ENCODE peak calls at places on chromosomes 11 and 22, in seven cellular contexts. T, M, X, G, S, R and U are unnamed samples.

GRCh38 chr22:50190182-50190951 is 4.7 kb downstream of the TRABD start:
- DNase-seq in R (peak), T (peak), G (no peak), S (peak), M (peak), X (peak), U (peak)

GRCh38 chr22:42154293-42154692 is 23.7 kb upstream of the CYP2D6 start:
- DNase-seq in S (no peak), M (no peak), G (no peak), R (no peak), T (no peak), X (no peak), U (no peak)

GRCh38 chr22:40322061-40322460 is 24.2 kb upstream of the ADSL start:
- DNase-seq in G (no peak), S (no peak), T (peak), R (peak), M (no peak), X (no peak), U (no peak)

GRCh38 chr22:27764722-27765236 is 36.8 kb downstream of the MN1 start:
- DNase-seq in X (no peak), R (no peak), T (no peak), G (no peak), S (no peak), M (no peak), U (no peak)

GRCh38 chr11:20337526-20338154 is 25.9 kb upstream of the HTATIP2 start:
- DNase-seq in X (peak), S (peak), G (peak), R (peak), M (no peak), T (peak), U (peak)

GRCh38 chr11:71279916-71280645 is 27.7 kb upstream of the SHANK2 start:
- DNase-seq in T (no peak), M (no peak), G (no peak), R (no peak), X (no peak), S (no peak), U (no peak)

GRCh38 chr11:65036931-65037330 is 4.1 kb upstream of the SAC3D1 start:
- DNase-seq in X (no peak), R (no peak), T (no peak), G (no peak), M (peak), S (no peak), U (no peak)

GRCh38 chr11:18540207-18541009 is 13.7 kb upstream of the TSG101 start:
- DNase-seq in R (peak), S (peak), X (peak), T (peak), G (no peak), M (no peak), U (peak)

GRCh38 chr11:121298770-121299169 is 6.2 kb downstream of the SC5D start:
- DNase-seq in X (no peak), T (no peak), R (peak), G (no peak), M (no peak), S (no peak), U (no peak)

GRCh38 chr11:76234704-76235232 is 28.5 kb upstream of the WNT11 start:
- DNase-seq in G (no peak), S (no peak), T (no peak), R (no peak), M (no peak), X (peak), U (no peak)

GRCh38 chr22:48157676-48158075 is 1395.2 kb downstream of the TBC1D22A start:
- DNase-seq in X (no peak), M (no peak), S (no peak), R (no peak), G (no peak), T (no peak), U (no peak)

GRCh38 chr22:19810381-19811141 is 44.1 kb downstream of the GNB1L start:
- DNase-seq in X (no peak), M (peak), R (peak), S (no peak), T (peak), G (no peak), U (no peak)

GRCh38 chr22:27311666-27312566 is 489.6 kb downstream of the MN1 start:
- DNase-seq in G (no peak), S (no peak), R (peak), X (no peak), T (no peak), M (no peak), U (no peak)

GRCh38 chr11:42253156-42253555 is 793.7 kb upstream of the LRRC4C start:
- DNase-seq in M (no peak), S (no peak), R (no peak), T (no peak), G (no peak), X (no peak), U (no peak)

GRCh38 chr22:43011079-43011478 is 3.9 kb downstream of the PACSIN2 start:
- DNase-seq in M (peak), G (no peak), S (no peak), R (no peak), T (no peak), X (no peak), U (no peak)

GRCh38 chr22:38401336-38402084 is 53.5 kb downstream of the KCNJ4 start:
- DNase-seq in T (no peak), R (no peak), S (no peak), X (no peak), G (no peak), M (no peak), U (no peak)

GRCh38 chr22:17085277-17086091 is 684 bp downstream of the IL17RA start:
- DNase-seq in S (no peak), R (peak), G (no peak), X (peak), M (peak), T (no peak), U (peak)

GRCh38 chr11:106091480-106092123 is 14.1 kb downstream of the AASDHPPT start:
- DNase-seq in R (peak), G (no peak), X (peak), S (peak), M (no peak), T (peak), U (peak)

GRCh38 chr11:96648991-96649390 is 259.2 kb downstream of the JRKL start:
- DNase-seq in R (no peak), X (no peak), M (no peak), G (no peak), T (no peak), S (no peak), U (no peak)

GRCh38 chr11:85751738-85752137 is 59.2 kb downstream of the SYTL2 start:
- DNase-seq in G (no peak), S (no peak), R (no peak), T (no peak), M (no peak), X (no peak), U (no peak)

GRCh38 chr22:49670610-49671330 is 156.9 kb downstream of the BRD1 start:
- DNase-seq in R (no peak), M (no peak), S (no peak), X (no peak), T (no peak), G (peak), U (no peak)

GRCh38 chr11:94629741-94630140 is 62.6 kb downstream of the PIWIL4 start:
- DNase-seq in X (no peak), M (no peak), G (no peak), R (no peak), T (no peak), S (no peak), U (no peak)

GRCh38 chr11:120738516-120739046 is 227.0 kb downstream of the GRIK4 start:
- DNase-seq in M (no peak), T (no peak), G (no peak), X (no peak), R (no peak), S (no peak), U (no peak)

GRCh38 chr11:111762981-111763643 is 3.1 kb downstream of the PPP2R1B start:
- DNase-seq in S (no peak), M (no peak), T (peak), G (no peak), R (peak), X (no peak), U (no peak)

GRCh38 chr22:49334976-49335375 is 492.7 kb downstream of the BRD1 start:
- DNase-seq in G (no peak), R (no peak), S (no peak), T (no peak), X (no peak), M (no peak), U (no peak)

GRCh38 chr22:22201185-22201924 is 43.2 kb upstream of the VPREB1 start:
- DNase-seq in X (peak), S (peak), M (peak), R (peak), T (no peak), G (no peak), U (peak)

GRCh38 chr11:65186701-65187100 is 5.0 kb downstream of the CAPN1 start:
- DNase-seq in X (no peak), G (no peak), S (no peak), R (no peak), M (no peak), T (no peak), U (no peak)

GRCh38 chr22:36977401-36977861 is 41.8 kb downstream of the TST start:
- DNase-seq in S (peak), X (peak), M (peak), G (peak), R (peak), T (peak), U (no peak)

GRCh38 chr11:74642912-74643311 is 50.5 kb downstream of the POLD3 start:
- DNase-seq in R (no peak), M (no peak), S (no peak), X (no peak), T (no peak), G (no peak), U (no peak)

DNA sequence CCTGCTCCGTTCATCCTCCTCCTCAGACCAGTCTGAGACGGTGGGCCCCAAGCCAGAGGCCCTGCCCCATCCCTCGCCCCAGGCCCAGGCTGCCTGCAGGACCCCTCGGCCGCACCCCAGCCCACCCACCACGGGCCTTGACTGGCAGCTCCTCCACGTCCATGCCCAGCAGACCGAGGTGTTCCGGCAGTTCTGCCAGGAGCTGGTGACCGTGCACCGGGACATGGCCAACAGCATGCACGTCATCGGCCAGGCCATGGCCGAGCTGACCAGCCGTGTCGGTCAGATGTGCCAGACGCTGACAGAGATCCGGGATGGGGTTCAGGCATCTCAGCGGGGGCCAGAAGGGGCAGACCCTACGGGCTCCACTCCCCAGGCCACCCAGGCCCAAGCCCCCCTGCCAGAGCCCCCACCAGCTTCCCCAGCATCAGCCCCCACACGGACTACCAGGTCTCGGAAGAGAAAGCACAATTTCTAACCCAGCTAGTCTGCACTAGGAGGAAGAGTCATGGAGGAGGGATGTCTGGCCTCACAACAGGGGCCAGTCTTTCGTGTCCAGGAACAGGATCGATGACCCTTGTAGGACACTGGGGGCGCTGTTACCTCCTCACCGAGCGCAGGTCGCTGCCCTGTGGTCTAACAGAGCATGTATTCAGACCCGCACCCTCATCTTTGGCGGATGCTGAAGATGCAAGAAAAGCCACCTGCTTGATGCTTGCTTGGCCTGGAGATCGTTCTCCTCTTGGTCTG is 66.3 kb downstream of the PRDM11 start:
- DNase-seq in R (no peak), T (no peak), S (no peak), G (no peak), M (no peak), X (no peak), U (no peak)
- TF ChIP-seq CTCF in R (peak), T (no peak), S (no peak), G (no peak), M (no peak), X (no peak), U (no peak)

GRCh38 chr22:21052715-21053459 is 7.1 kb downstream of the LRRC74B start:
- DNase-seq in S (no peak), X (no peak), G (no peak), T (no peak), R (no peak), M (no peak), U (no peak)
- TF ChIP-seq CTCF in S (no peak), X (no peak), G (no peak), T (no peak), R (no peak), M (no peak), U (no peak)

GRCh38 chr11:78415338-78415737 is 2.3 kb downstream of the GAB2 start:
- DNase-seq in M (no peak), X (peak), T (no peak), G (no peak), R (no peak), S (no peak), U (no peak)

GRCh38 chr11:78417888-78418583 is 416 bp upstream of the GAB2 start:
- DNase-seq in M (peak), S (peak), X (peak), T (peak), G (peak), R (peak), U (peak)

GRCh38 chr11:78417175-78417887 is at the start of gene GAB2:
- DNase-seq in M (peak), X (no peak), G (no peak), S (no peak), T (no peak), R (no peak), U (no peak)

GRCh38 chr11:78414321-78415051 is 3.1 kb downstream of the GAB2 start:
- DNase-seq in T (peak), M (no peak), X (no peak), G (no peak), R (peak), S (peak), U (peak)

GRCh38 chr11:78416285-78417174 is 1.1 kb downstream of the GAB2 start:
- DNase-seq in M (peak), R (peak), S (peak), G (peak), T (peak), X (peak), U (peak)
- TF ChIP-seq CTCF in M (no peak), R (peak), S (peak), G (peak), T (peak), X (peak), U (peak)

GRCh38 chr22:31040542-31041398 is 40.3 kb upstream of the SMTN start:
- DNase-seq in R (no peak), X (no peak), S (no peak), T (no peak), G (no peak), M (no peak), U (no peak)

GRCh38 chr22:31039393-31039792 is 41.7 kb upstream of the SMTN start:
- DNase-seq in M (peak), X (no peak), T (no peak), R (peak), G (no peak), S (peak), U (no peak)

GRCh38 chr22:31038686-31039085 is 42.4 kb upstream of the SMTN start:
- DNase-seq in G (no peak), R (no peak), X (no peak), M (no peak), S (no peak), T (no peak), U (no peak)

DNA sequence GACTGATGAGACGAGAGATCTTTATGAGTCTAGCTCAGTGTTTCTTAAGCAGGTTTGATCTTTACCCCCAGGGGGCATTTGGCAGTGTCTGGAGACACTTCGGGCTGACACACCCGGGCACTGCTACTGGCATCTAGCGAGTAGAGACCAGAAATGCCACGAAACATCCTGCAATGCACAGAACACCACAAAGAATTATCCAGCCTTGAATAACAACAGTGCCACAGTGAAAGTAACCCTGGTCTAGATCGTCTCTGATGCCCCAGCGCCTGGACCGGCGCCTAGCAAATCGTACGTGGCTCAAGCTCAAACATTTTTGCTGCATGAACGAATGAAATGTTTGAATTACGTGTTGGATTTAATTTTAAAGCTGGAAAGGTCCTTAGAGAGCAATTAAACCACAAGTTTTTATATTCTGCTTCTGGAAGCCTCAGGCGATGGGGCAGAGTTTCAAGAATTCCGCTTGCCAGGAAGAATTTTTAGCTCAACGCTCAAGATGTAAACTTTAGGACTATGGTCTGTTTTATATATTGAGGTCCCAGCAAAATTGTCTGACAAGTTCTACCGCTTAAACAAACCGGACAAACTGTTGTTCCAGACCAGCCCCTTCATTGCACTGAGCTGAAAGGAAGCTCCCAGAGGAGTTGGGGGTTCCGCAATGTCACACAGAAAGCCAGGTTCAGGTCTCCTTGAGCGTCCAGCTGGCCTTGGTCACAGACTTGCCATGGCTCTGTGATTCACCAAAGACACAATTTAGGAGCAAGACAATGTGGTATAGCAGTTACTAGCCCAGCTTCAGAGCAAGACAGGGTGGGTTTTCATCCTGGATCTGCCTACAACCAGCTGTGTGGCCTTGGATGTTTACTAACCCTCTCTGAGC is 44.2 kb upstream of the SMTN start:
- DNase-seq in M (no peak), R (no peak), G (no peak), T (no peak), S (peak), X (no peak), U (peak)
- TF ChIP-seq CTCF in M (no peak), R (no peak), G (no peak), T (no peak), S (peak), X (no peak), U (no peak)

DNA sequence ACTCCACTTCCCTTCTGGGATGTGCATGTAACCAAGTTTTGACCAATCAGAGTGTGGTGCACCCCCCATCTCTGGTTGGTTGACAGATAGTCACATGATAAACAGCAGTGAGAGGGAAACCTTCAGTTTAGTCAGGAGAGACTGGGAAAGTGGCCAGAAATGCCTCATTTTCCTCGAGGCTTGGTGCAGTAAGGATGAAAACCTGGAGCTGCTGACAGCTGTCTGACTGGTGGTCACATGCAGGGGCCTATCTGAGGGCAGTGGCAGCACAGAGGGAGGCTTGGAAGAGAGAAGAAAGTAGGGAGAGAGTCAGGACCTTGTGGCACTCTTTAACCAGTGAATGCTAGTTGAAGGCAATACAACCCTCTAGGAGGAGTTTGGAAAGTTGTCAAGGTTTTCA is 67.2 kb upstream of the GRK3 start:
- DNase-seq in T (peak), S (no peak), R (peak), G (no peak), X (no peak), M (no peak), U (peak)
- TF ChIP-seq CTCF in T (no peak), S (no peak), R (no peak), G (no peak), X (no peak), M (no peak), U (no peak)

GRCh38 chr11:127071606-127072005 is 71.0 kb upstream of the KIRREL3 start:
- DNase-seq in G (no peak), R (no peak), T (no peak), X (no peak), M (no peak), S (no peak), U (no peak)

GRCh38 chr11:127070808-127071207 is 70.2 kb upstream of the KIRREL3 start:
- DNase-seq in R (no peak), X (no peak), T (no peak), M (no peak), G (no peak), S (no peak), U (no peak)

GRCh38 chr11:127073621-127074020 is 73.1 kb upstream of the KIRREL3 start:
- DNase-seq in G (no peak), R (no peak), S (no peak), T (no peak), X (peak), M (no peak), U (no peak)

DNA sequence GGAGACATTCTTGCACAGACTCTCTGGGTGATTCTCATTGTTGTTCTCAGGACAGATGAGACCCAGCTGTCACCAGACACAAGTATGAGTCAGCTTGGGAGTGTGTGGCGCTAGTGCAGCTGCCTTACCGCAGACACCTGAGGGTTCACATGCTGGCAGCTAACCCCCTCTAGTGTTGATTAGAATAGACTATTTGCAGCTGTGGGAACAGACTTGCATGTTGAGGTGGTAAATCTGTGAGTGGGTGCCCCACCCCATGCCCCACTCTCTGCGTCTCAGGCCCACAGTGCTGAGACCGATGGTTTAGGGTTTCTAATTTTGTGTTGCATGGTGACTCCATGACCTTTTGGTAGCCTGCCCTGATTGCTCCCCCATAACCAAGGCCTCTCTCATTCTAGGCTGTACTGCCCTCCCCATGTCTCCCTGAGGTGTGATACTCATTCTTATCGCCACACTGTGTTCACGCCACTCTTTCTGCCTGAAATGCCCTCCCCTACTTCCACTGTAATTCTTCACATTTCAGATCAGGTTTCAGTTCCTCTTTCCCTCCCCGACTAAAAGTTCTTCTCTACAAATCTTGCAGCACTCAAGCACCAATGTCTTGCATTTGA is 73.7 kb upstream of the KIRREL3 start:
- DNase-seq in M (peak), S (peak), X (peak), R (no peak), G (no peak), T (peak), U (peak)
- TF ChIP-seq CTCF in M (no peak), S (peak), X (peak), R (no peak), G (peak), T (peak), U (no peak)